ENCODE peak calls at places on chromosome 2, in ten cellular contexts. Y is IMR-90, J is PC-3, H is neural progenitor cell, F is Karpas-422, O is neuronal stem cell, T is K562, V is hepatocyte, X is GM23248, D is PC-9. M is an unnamed sample.

GRCh38 chr2:200703132-200703925 is 108.4 kb upstream of the BZW1 start:
- DNase-seq in D (peak), F (peak), V (peak), J (peak), X (peak), H (peak), Y (peak), O (peak), T (no peak), M (peak)

GRCh38 chr2:238973038-238973772 is 125.3 kb downstream of the TWIST2 start:
- DNase-seq in F (no peak), H (no peak), O (no peak), X (peak), V (no peak), T (no peak), D (no peak), J (peak), Y (peak), M (no peak)

GRCh38 chr2:238116298-238117198 is 16.4 kb downstream of the ESPNL start:
- DNase-seq in Y (no peak), D (no peak), J (no peak), F (no peak), V (no peak), T (no peak), O (no peak), X (no peak), H (no peak), M (no peak)

GRCh38 chr2:177984739-177985138 is 87.8 kb downstream of the PDE11A start:
- DNase-seq in Y (peak), F (no peak), X (peak), O (no peak), D (no peak), J (peak), T (no peak), H (no peak), V (peak), M (no peak)

GRCh38 chr2:231364961-231365810 is 30.3 kb upstream of the B3GNT7 start:
- DNase-seq in Y (peak), X (peak), V (peak), J (peak), D (peak), F (no peak), O (no peak), T (peak), H (no peak), M (no peak)

GRCh38 chr2:111708478-111708877 is 175.5 kb downstream of the ANAPC1 start:
- DNase-seq in H (no peak), T (no peak), J (no peak), O (no peak), F (no peak), D (no peak), Y (no peak), V (no peak), X (no peak), M (no peak)

GRCh38 chr2:219446101-219446504 is 11.5 kb downstream of the SPEG start:
- DNase-seq in D (no peak), J (no peak), O (no peak), V (peak), Y (peak), H (peak), X (peak), T (no peak), F (peak), M (peak)

GRCh38 chr2:96106991-96107882 is 9.1 kb downstream of the ADRA2B start:
- DNase-seq in H (no peak), T (no peak), Y (no peak), V (no peak), D (no peak), X (no peak), F (no peak), J (no peak), O (no peak), M (no peak)

GRCh38 chr2:71922501-71923142 is 225.0 kb downstream of the CYP26B1 start:
- DNase-seq in T (no peak), X (no peak), Y (no peak), H (no peak), J (no peak), V (no peak), O (no peak), D (no peak), F (no peak), M (no peak)

GRCh38 chr2:203656522-203657287 is 49.7 kb upstream of the CD28 start:
- DNase-seq in X (peak), Y (peak), O (peak), D (peak), H (peak), T (no peak), F (peak), V (peak), J (no peak), M (peak)
- H2AFZ ChIP-seq in X (peak), Y (peak), O (no peak), D (no peak), H (no peak), T (no peak), F (no peak), V (no peak), J (no peak), M (peak)

GRCh38 chr2:61268249-61268648 is 106.3 kb downstream of the C2orf74 start:
- DNase-seq in O (no peak), X (no peak), V (no peak), H (no peak), T (no peak), Y (no peak), F (no peak), J (peak), D (no peak), M (peak)
- H2AFZ ChIP-seq in O (no peak), X (no peak), V (no peak), H (no peak), T (no peak), Y (no peak), F (no peak), J (no peak), D (no peak), M (no peak)

DNA sequence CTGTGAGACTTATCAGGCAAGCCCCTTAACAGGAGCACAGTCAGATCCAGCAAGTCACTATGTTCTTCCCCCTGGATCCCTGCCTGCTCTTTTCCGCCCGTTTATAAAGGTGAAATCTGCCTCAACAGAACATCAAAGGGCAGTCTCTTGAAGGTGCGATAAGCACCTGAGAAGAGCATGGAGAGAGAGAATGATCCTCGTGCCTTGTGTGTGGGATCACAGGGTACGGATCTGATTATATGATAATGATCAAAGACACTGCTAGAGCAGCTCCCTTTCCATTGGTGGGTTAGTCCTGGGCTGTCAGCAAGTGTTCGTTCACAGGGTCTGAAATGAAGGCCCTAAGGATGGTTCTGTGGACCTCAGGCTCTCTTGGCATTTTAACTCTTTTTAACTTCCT is 106.4 kb downstream of the ZAP70 start:
- DNase-seq in D (no peak), O (no peak), J (no peak), V (no peak), Y (no peak), T (no peak), H (no peak), F (no peak), X (no peak), M (no peak)
- H2AFZ ChIP-seq in D (no peak), O (no peak), J (no peak), V (no peak), Y (no peak), T (no peak), H (no peak), F (no peak), X (no peak), M (no peak)

GRCh38 chr2:164388511-164388910 is 232.8 kb downstream of the GRB14 start:
- DNase-seq in J (peak), F (no peak), X (peak), V (peak), O (peak), D (peak), Y (peak), H (peak), T (no peak), M (peak)
- H2AFZ ChIP-seq in J (no peak), F (no peak), X (peak), V (no peak), O (peak), D (no peak), Y (no peak), H (peak), T (no peak), M (peak)

M was measured in GM23338.